ENCODE peak calls at places on chromosomes 13 and 19, in six cellular contexts. A is mucosa of descending colon, X is K562, E is testis, Q is heart right ventricle, L is dorsolateral prefrontal cortex. Z is an unnamed sample.

GRCh38 chr19:55579766-55580621 is 654 bp downstream of the ZNF579 start:
- DNase-seq in L (peak; percentile 11), A (no peak), Q (peak; percentile 31), X (peak; percentile 43), E (no peak), Z (peak; percentile 35)

GRCh38 chr19:49287141-49287540 is 37.9 kb downstream of the SLC6A16 start:
- DNase-seq in E (no peak), A (no peak), X (no peak), Q (no peak), L (no peak), Z (no peak)

GRCh38 chr19:39136225-39136940 is 10.8 kb downstream of the PAK4 start:
- DNase-seq in L (no peak), E (no peak), Q (no peak), X (no peak), A (peak; percentile 87), Z (no peak)

GRCh38 chr19:32404939-32405430 is 585 bp upstream of the DPY19L3 start:
- DNase-seq in A (peak; percentile 76), Q (peak; percentile 80), E (peak; percentile 62), X (no peak), L (peak; percentile 64), Z (no peak)

GRCh38 chr13:111460548-111461444 is 140.4 kb downstream of the TEX29 start:
- DNase-seq in E (peak; percentile 83), Q (no peak), A (no peak), L (peak; percentile 61), X (no peak), Z (peak; percentile 61)

GRCh38 chr13:46852168-46852567 is 44.7 kb downstream of the HTR2A start:
- DNase-seq in A (no peak), L (no peak), X (no peak), E (no peak), Q (no peak), Z (no peak)

GRCh38 chr13:52344108-52344507 is 61.9 kb downstream of the THSD1 start:
- DNase-seq in A (no peak), L (no peak), X (no peak), E (no peak), Q (no peak), Z (no peak)

GRCh38 chr19:35437152-35437951 is 10.7 kb upstream of the FFAR2 start:
- DNase-seq in E (no peak), Q (no peak), A (no peak), X (no peak), L (no peak), Z (no peak)

GRCh38 chr19:45234089-45234869 is 10.9 kb downstream of the EXOC3L2 start:
- DNase-seq in E (no peak), X (no peak), L (no peak), A (no peak), Q (no peak), Z (no peak)

GRCh38 chr13:44498502-44498901 is 77.6 kb downstream of the TSC22D1 start:
- DNase-seq in L (no peak), E (no peak), A (no peak), X (no peak), Q (no peak), Z (no peak)

GRCh38 chr19:10818306-10819123 is 17.5 kb downstream of the TMED1 start:
- DNase-seq in L (no peak), E (no peak), X (no peak), A (no peak), Q (no peak), Z (no peak)

GRCh38 chr13:113756441-113757097 is 2.5 kb upstream of the TMEM255B start:
- DNase-seq in E (no peak), Q (no peak), X (no peak), L (no peak), A (no peak), Z (no peak)

GRCh38 chr19:8392017-8392591 is 1.9 kb downstream of the RAB11B start:
- DNase-seq in L (no peak), Q (peak; percentile 50), A (peak; percentile 46), X (no peak), E (peak; percentile 43), Z (no peak)

GRCh38 chr19:10290876-10291553 is 1.3 kb downstream of the ICAM5 start:
- DNase-seq in E (peak; percentile 29), L (no peak), A (peak; percentile 86), Q (peak; percentile 64), X (peak; percentile 89), Z (peak; percentile 55)

GRCh38 chr19:53057904-53058579 is 13.5 kb downstream of the ERVV-2 start:
- DNase-seq in X (no peak), Q (peak; percentile 35), L (peak; percentile 35), A (no peak), E (peak; percentile 63), Z (no peak)

GRCh38 chr19:51366999-51367564 is 894 bp upstream of the ETFB start:
- DNase-seq in X (no peak), A (peak; percentile 80), Q (peak; percentile 50), E (peak; percentile 21), L (peak; percentile 16), Z (no peak)

GRCh38 chr19:13053238-13053637 is 49.4 kb downstream of the LYL1 start:
- DNase-seq in E (no peak), X (no peak), L (no peak), A (no peak), Q (no peak), Z (no peak)
- H3K4me3 ChIP-seq in E (no peak overlapping the region), X (no peak overlapping the region), L (no peak overlapping the region), A (no peak overlapping the region), Q (no peak overlapping the region), Z (no peak overlapping the region)

GRCh38 chr13:42992585-42993122 is 613 bp upstream of the EPSTI1 start:
- DNase-seq in E (no peak), Q (no peak), X (no peak), L (no peak), A (no peak), Z (no peak)
- H3K4me3 ChIP-seq in E (peak overlapping the region; percentile 60), Q (peak overlapping the region; percentile 69), X (no peak overlapping the region), L (peak overlapping the region; percentile 62), A (peak overlapping the region; percentile 43), Z (no peak overlapping the region)

GRCh38 chr13:109840893-109841287 is 54.5 kb upstream of the IRS2 start:
- DNase-seq in A (no peak), L (no peak), Q (no peak), X (no peak), E (no peak), Z (no peak)
- H3K4me3 ChIP-seq in A (no peak overlapping the region), L (no peak overlapping the region), Q (no peak overlapping the region), X (no peak overlapping the region), E (no peak overlapping the region), Z (no peak overlapping the region)

DNA sequence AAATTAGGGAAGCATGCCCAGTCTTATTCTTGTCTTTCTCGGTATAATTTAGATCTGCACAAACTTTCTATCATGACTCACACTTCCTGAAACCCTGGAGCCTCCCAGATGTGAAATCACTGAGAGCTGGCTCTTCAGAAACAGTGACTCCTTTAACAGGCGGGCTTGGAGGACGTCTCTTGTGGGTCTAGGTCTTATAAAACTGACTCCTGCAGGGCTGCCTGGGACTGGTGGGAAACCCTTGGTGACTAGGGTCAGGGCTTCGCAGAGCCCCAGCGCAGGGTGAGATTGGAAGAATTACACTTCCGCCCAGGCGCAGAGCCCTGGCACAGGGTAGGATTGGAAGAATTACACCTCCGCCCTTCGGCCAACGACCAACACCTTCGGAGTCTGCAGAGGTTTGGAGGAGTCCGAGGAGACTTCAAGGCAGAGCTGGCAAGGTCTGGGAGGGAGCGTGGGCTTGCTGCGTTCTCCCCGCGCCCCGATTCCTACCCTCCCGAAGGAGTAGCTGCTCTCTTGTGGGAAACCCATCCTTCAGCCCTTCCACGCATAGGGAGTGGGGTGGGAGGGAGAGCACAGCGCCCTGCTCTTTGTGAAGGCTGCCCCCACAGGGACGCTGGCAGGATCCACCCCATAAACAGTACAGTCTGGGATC is 43.4 kb upstream of the MAP3K10 start:
- DNase-seq in L (no peak), Q (no peak), X (no peak), E (no peak), A (no peak), Z (no peak)
- H3K4me3 ChIP-seq in L (peak overlapping the region; percentile 41), Q (no peak overlapping the region), X (no peak overlapping the region), E (no peak overlapping the region), A (no peak overlapping the region), Z (no peak overlapping the region)

Z was measured in HAP-1.